ENCODE peak calls at places on chromosomes 13 and 19, in six cellular contexts. U is IMR-90, Y is mesendoderm, R is mesenchymal stem cell, J is H1, D is trophoblast cell. L is an unnamed sample.

GRCh38 chr13:71867101-71867814 is at the start of gene DACH1:
- DNase-seq in U (peak), Y (peak), R (peak), J (no peak), D (peak), L (peak)

GRCh38 chr19:35165200-35166058 is 10.9 kb downstream of the FXYD5 start:
- DNase-seq in U (no peak), Y (no peak), R (no peak), J (no peak), D (no peak), L (no peak)

GRCh38 chr19:10010939-10011338 is 635 bp upstream of the COL5A3 start:
- DNase-seq in U (no peak), Y (no peak), R (no peak), J (no peak), D (no peak), L (no peak)

GRCh38 chr19:13806728-13807127 is 11.5 kb downstream of the ZSWIM4 start:
- DNase-seq in U (no peak), Y (no peak), R (no peak), J (no peak), D (no peak), L (no peak)

GRCh38 chr13:75831389-75831788 is 195.3 kb downstream of the LMO7 start:
- DNase-seq in U (no peak), Y (no peak), R (no peak), J (no peak), D (no peak), L (no peak)

GRCh38 chr19:30704716-30705115 is 332.5 kb downstream of the ZNF536 start:
- DNase-seq in U (no peak), Y (no peak), R (no peak), J (no peak), D (no peak), L (no peak)

GRCh38 chr19:2462635-2463421 is 6.1 kb upstream of the LMNB2 start:
- DNase-seq in U (peak), Y (peak), R (peak), J (peak), D (peak), L (peak)

GRCh38 chr13:51697181-51697580 is 106.8 kb downstream of the DHRS12 start:
- DNase-seq in U (peak), Y (no peak), R (peak), J (no peak), D (no peak), L (no peak)

GRCh38 chr19:39506944-39507714 is 7.8 kb upstream of the SELENOV start:
- DNase-seq in U (peak), Y (peak), R (peak), J (peak), D (peak), L (peak)

GRCh38 chr19:18611327-18612050 is 1.2 kb upstream of the TMEM59L start:
- DNase-seq in U (no peak), Y (peak), R (no peak), J (no peak), D (peak), L (no peak)

GRCh38 chr19:38769635-38770211 is 3.6 kb downstream of the LGALS7 start:
- DNase-seq in U (peak), Y (peak), R (peak), J (no peak), D (peak), L (no peak)

GRCh38 chr19:10742494-10742893 is 24.6 kb downstream of the DNM2 start:
- DNase-seq in U (no peak), Y (no peak), R (no peak), J (no peak), D (no peak), L (no peak)

DNA sequence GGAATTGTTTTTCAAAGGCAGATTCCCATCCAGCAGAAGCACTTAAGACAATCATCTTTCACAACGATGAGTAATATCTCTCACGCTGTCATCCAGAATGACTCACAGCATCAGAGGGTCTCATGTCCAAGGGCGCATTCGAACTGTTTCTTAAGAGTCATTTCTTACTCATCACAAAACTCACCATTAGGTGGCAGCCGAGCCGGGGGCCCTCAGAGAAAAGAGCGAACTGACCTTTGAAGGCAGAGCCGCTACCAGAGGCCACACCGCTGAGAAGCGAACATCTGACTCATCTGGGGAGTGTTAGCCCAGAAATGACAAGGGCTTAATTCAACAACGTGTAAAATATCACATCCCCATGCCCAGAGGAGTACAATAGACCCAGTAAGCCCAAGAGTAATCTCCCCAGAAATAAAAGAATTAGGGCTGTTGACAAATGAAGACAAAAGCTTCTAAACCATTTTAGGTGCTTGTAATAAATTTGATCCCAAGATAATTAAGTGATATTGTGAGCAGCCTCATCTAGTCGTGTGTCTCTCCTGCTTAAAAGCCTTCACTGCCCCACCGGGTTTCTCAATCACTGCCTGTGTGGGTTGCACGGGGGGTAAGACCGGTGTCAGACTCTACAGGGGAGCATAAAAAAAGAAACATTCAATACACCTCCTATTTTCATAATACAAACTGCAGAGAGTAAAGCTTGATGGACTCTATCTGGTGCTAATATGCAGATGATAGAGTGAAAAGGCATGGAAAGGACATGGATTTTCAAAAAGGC is 96.2 kb downstream of the CYSLTR2 start:
- DNase-seq in U (peak), Y (peak), R (peak), J (peak), D (peak), L (peak)
- H3K9ac ChIP-seq in U (no peak), Y (no peak), R (peak), J (no peak), D (no peak), L (no peak)

DNA sequence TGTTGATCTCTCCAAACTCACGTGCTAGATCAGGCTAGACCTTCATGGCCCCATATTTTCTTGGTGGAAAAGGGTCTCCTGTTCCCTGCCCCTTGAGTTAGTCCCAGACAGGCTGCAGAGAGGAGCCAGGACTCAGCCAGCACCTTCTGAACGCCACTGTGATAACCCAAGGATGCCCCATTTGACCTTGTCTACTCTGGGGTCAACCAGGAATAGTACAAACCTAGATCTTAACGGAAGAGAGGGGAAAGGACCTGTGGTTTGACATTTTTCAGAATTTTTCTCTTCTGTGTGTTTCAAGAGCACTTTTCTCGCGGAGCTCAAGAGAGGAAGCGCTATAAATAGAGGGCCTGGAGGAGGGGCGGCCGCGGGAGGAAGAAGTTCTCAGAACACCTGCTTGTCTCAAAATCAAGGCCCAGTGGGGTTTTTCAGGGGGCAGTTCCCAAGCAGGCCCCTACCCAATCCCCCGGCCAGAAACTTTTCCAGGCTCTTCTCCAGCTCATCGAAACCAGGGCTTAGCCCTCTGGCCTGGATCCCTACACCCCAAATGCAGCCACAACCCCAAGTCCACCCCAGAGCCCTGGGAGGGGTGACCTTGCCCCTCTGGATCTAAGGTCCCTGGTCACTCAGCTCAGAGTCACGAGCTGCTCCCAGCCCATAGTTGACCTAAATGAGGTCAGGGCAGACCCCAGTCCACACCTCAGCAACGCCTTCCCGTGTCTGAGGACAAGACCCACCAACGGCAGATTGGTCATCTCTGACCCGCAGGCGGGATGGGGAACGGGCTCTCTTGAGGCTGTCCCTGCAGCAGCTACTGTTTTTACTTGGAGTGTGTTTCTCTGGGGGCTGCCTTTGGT is 75.6 kb upstream of the TM9SF2 start:
- DNase-seq in U (no peak), Y (no peak), R (no peak), J (no peak), D (no peak), L (no peak)
- H3K4me3 ChIP-seq in U (no peak), Y (no peak), R (no peak), J (no peak), D (no peak), L (no peak)

DNA sequence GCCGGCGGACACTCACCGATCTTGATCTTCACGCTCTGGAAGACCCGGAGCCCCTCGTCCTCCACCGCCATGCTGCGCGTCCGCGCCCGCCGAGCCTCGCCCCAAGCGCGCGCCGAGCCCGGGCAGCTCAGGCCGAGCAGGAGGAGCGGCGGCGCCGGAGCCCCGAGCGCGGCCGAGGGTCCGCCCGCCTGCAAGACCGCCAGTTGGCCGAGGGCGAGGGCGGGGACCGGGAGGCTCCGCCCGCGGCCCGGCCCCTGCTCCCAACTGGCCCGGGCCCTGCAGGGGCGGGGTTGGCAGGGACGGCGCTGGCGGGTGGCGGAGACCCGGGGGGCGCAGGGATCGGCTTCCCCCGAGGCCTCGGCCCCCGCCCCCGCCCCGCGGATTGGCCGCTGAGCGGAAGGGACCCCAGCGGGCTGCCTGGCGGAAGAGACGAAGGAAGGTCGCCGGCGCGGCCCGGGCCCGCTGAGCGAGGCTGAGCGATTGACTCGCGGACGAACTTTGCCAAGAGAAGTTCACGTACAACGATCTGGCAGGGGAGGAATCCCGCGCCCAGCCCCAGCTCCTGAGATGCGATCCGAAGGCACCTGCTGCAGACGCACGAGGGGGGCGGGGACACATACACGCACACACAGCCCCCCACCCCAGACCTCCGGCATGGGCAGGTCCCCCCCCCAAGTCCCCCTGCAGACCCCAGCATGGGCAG is at the start of gene RASA3:
- DNase-seq in U (peak), Y (peak), R (peak), J (peak), D (peak), L (peak)
- H3K23ac ChIP-seq in U (peak), Y (peak), R (peak), J (peak), D (peak), L (peak)

GRCh38 chr19:868458-869244 is 9.2 kb downstream of the CFD start:
- DNase-seq in U (no peak), Y (no peak), R (no peak), J (no peak), D (no peak), L (no peak)
- H3K9ac ChIP-seq in U (no peak), Y (no peak), R (peak), J (no peak), D (no peak), L (no peak)

GRCh38 chr13:88285329-88285728 is 614.2 kb downstream of the SLITRK5 start:
- DNase-seq in U (no peak), Y (no peak), R (no peak), J (no peak), D (no peak), L (no peak)

GRCh38 chr13:88288326-88288725 is 617.2 kb downstream of the SLITRK5 start:
- DNase-seq in U (no peak), Y (no peak), R (no peak), J (no peak), D (no peak), L (no peak)
- H3K4me3 ChIP-seq in U (no peak), Y (no peak), R (no peak), J (no peak), D (no peak), L (no peak)

DNA sequence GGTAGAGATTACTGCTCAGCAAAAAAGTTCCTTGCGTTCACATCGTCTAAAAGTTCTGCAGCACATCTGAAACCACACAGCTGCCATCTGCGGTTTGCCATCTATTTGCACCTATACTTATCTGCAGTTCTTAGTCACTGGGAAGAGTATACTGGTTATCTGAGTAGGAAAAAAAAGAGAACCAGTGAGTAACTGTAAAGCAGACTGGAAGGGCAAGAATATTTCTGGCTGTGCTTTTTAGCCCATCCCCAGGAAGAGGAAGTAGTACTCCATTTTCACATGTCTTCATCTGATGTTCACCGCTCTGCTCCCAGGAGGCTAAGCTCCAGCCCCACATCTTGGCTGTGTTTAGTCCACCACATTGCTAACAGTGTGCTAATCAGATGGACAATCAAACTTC is 35.6 kb downstream of the EFNB2 start:
- DNase-seq in U (peak), Y (no peak), R (no peak), J (no peak), D (no peak), L (no peak)
- H3K23ac ChIP-seq in U (peak), Y (no peak), R (no peak), J (no peak), D (peak), L (no peak)

DNA sequence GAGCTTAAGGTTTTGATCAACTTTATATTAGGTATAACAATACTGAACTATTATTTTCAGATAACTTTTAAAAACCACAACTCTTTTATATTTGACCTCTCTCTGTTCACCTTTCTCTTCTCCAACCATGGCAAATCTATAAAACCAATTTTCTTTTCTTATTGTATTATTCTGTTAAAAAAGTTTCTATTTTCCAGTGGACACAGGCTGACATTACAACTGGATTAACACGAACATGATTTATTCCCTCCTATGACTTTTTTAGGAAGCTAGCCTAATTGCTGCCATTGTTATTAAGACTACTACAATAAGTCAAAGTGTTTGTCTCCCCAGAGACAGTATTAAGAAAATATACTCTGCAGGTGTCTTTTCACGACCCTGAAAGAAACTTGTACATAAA is 2291.1 kb upstream of the PCDH20 start:
- DNase-seq in U (no peak), Y (no peak), R (no peak), J (no peak), D (no peak), L (no peak)
- H3K9ac ChIP-seq in U (no peak), Y (no peak), R (no peak), J (no peak), D (no peak), L (no peak)

DNA sequence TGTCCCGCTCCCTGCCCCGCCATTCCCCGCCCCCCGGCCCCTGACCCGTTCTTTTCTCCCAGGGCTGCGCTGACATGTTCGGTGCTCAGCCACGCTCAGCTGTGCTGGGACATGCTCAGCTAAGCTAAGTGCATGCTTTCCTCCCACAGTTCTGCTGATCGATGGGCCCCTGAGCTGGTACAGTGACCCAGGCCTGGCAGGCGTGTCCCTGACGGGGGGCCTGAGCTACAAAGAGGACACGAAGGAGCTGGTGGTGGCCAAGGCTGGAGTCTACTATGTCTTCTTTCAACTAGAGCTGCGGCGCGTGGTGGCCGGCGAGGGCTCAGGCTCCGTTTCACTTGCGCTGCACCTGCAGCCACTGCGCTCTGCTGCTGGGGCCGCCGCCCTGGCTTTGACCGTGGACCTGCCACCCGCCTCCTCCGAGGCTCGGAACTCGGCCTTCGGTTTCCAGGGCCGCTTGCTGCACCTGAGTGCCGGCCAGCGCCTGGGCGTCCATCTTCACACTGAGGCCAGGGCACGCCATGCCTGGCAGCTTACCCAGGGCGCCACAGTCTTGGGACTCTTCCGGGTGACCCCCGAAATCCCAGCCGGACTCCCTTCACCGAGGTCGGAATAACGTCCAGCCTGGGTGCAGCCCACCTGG is 3.7 kb downstream of the TNFSF9 start:
- DNase-seq in U (no peak), Y (peak), R (no peak), J (no peak), D (no peak), L (no peak)
- H3K4me3 ChIP-seq in U (no peak), Y (no peak), R (no peak), J (peak), D (no peak), L (no peak)

L was measured in neuronal stem cell.